ENCODE peak calls at places on chromosome 12, in five cellular contexts. M is fibroblast of lung, N is neural progenitor cell, J is tibial nerve, D is fibroblast of pulmonary artery. A is an unnamed sample.

GRCh38 chr12:116455540-116456306 is 103.5 kb upstream of the MAP1LC3B2 start:
- DNase-seq in M (peak; percentile 88), J (peak; percentile 74), N (peak; percentile 54), D (peak; percentile 99), A (no peak)

GRCh38 chr12:108307006-108307405 is 32.1 kb downstream of the CMKLR1 start:
- DNase-seq in N (no peak), D (peak; percentile 32), M (peak; percentile 54), J (no peak), A (no peak)

GRCh38 chr12:29072631-29073030 is 76.4 kb upstream of the FAR2 start:
- DNase-seq in D (no peak), J (no peak), N (peak; percentile 43), M (peak; percentile 28), A (no peak)

GRCh38 chr12:102444707-102445106 is 35.7 kb downstream of the IGF1 start:
- DNase-seq in M (no peak), D (no peak), N (no peak), J (no peak), A (no peak)

GRCh38 chr12:81896771-81897170 is 137.6 kb upstream of the PPFIA2 start:
- DNase-seq in M (peak; percentile 14), J (no peak), N (peak; percentile 25), D (no peak), A (no peak)

GRCh38 chr12:4027412-4027811 is 154.2 kb upstream of the PARP11 start:
- DNase-seq in M (no peak), J (no peak), D (no peak), N (no peak), A (no peak)

GRCh38 chr12:40012709-40013108 is 93.2 kb downstream of the SLC2A13 start:
- DNase-seq in J (no peak), D (no peak), M (no peak), N (no peak), A (no peak)

GRCh38 chr12:105783983-105784947 is 354.5 kb downstream of the NUAK1 start:
- DNase-seq in D (no peak), M (no peak), J (no peak), N (no peak), A (no peak)

GRCh38 chr12:47881826-47882427 is 22.9 kb downstream of the VDR start:
- DNase-seq in J (no peak), D (peak; percentile 98), N (no peak), M (peak; percentile 98), A (no peak)

GRCh38 chr12:110253176-110253575 is 27.9 kb upstream of the ATP2A2 start:
- DNase-seq in M (no peak), D (peak; percentile 51), N (no peak), J (peak; percentile 27), A (no peak)

GRCh38 chr12:102023343-102023930 is 38.4 kb downstream of the WASHC3 start:
- DNase-seq in M (peak; percentile 86), J (no peak), N (no peak), D (peak; percentile 52), A (no peak)

GRCh38 chr12:21559855-21560569 is 33.9 kb downstream of the SPX start:
- DNase-seq in J (no peak), D (peak; percentile 86), N (no peak), M (peak; percentile 48), A (no peak)

GRCh38 chr12:108638141-108638823 is 4.6 kb upstream of the SELPLG start:
- DNase-seq in N (peak; percentile 91), D (no peak), M (no peak), J (no peak), A (peak; percentile 79)

GRCh38 chr12:71201136-71201679 is 43.4 kb upstream of the TSPAN8 start:
- DNase-seq in N (peak; percentile 56), J (no peak), M (no peak), D (no peak), A (no peak)

GRCh38 chr12:90909069-90909676 is 45.8 kb downstream of the CCER1 start:
- DNase-seq in J (no peak), M (peak; percentile 60), D (peak; percentile 75), N (peak; percentile 65), A (no peak)

GRCh38 chr12:34604227-34604626 is 581.9 kb downstream of the ALG10 start:
- DNase-seq in D (no peak), N (no peak), M (no peak), J (no peak), A (no peak)

GRCh38 chr12:123056709-123057108 is 76.2 kb downstream of the ARL6IP4 start:
- DNase-seq in M (no peak), D (no peak), J (no peak), N (no peak), A (no peak)

GRCh38 chr12:121805800-121806555 is 2.2 kb downstream of the SETD1B start:
- DNase-seq in D (no peak), J (no peak), M (no peak), N (no peak), A (no peak)

GRCh38 chr12:62438098-62438692 is 28.4 kb upstream of the MON2 start:
- DNase-seq in N (peak; percentile 69), D (peak; percentile 76), J (no peak), M (peak; percentile 32), A (no peak)

GRCh38 chr12:77947326-77947725 is 116.6 kb downstream of the NAV3 start:
- DNase-seq in J (no peak), N (no peak), D (peak; percentile 77), M (peak; percentile 81), A (no peak)

GRCh38 chr12:106329231-106329985 is 26.9 kb downstream of the TCP11L2 start:
- DNase-seq in M (no peak), J (no peak), N (no peak), D (no peak), A (no peak)

GRCh38 chr12:127381043-127381668 is 885.8 kb upstream of the TMEM132C start:
- DNase-seq in N (peak; percentile 86), D (peak; percentile 16), M (peak; percentile 34), J (no peak), A (peak; percentile 69)

GRCh38 chr12:115979351-115979750 is 298.1 kb downstream of the MED13L start:
- DNase-seq in N (no peak), D (no peak), J (no peak), M (no peak), A (no peak)

GRCh38 chr12:40971911-40972310 is 216.2 kb upstream of the PDZRN4 start:
- DNase-seq in M (peak; percentile 21), D (no peak), J (no peak), N (no peak), A (no peak)

GRCh38 chr12:26499979-26500640 is 304.7 kb downstream of the SSPN start:
- DNase-seq in M (peak; percentile 2), J (no peak), D (no peak), N (no peak), A (no peak)

GRCh38 chr12:58502236-58502635 is 418.1 kb downstream of the LRIG3 start:
- DNase-seq in D (no peak), N (peak; percentile 85), M (peak; percentile 69), J (no peak), A (no peak)

GRCh38 chr12:49335118-49335954 is 1.7 kb downstream of the C1QL4 start:
- DNase-seq in N (no peak), J (no peak), M (no peak), D (no peak), A (no peak)

GRCh38 chr12:49334226-49334625 is 2.8 kb downstream of the C1QL4 start:
- DNase-seq in N (no peak), D (no peak), J (no peak), M (no peak), A (no peak)

GRCh38 chr12:49336645-49337584 is at the start of gene C1QL4:
- DNase-seq in M (peak; percentile 46), D (peak; percentile 61), J (peak; percentile 60), N (peak; percentile 94), A (no peak)

GRCh38 chr12:49334681-49335080 is 2.3 kb downstream of the C1QL4 start:
- DNase-seq in J (no peak), N (no peak), M (no peak), D (no peak), A (no peak)

DNA sequence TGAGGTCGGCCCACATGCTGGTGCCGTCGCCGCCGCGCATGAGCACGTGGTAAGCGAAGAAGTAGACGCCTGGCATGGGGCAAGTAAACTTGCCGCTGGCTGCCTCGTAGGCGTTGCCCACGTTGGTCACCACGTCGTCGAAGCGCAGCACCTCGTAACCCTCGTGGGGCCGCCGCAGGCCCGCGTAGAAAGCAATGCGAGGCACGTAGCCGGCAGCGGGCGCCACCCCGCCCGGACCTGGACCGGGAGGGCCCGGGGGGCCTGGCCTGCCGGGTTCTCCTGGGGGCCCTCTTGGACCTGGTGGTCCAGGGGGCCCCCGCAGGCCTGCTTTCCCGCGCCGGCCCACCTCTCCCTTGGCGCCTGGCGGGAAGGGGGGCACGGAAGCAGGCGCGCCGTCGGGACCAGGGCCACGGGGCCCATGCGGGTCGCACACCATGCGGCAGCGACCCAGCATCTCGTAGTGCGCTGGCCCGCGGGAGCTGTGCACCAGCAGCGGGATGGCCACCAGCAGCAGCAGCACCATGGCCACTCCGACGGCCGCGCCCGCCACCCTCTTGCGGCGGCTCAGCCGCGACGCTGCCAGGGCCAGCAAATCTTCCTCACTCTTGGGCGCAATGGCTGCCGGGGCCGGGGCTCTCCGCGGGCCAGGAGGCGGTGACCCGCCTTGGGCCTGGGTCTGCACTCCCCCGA is 888 bp downstream of the C1QL4 start:
- DNase-seq in N (peak; percentile 29), D (no peak), M (no peak), J (no peak), A (peak; percentile 38)
- H3K4me3 ChIP-seq in N (peak overlapping the region; percentile 40), D (no peak overlapping the region), M (no peak overlapping the region), J (no peak overlapping the region), A (no peak overlapping the region)

GRCh38 chr12:53012928-53013327 is 6.7 kb downstream of the EIF4B start:
- DNase-seq in D (no peak), J (no peak), N (no peak), M (no peak), A (no peak)

GRCh38 chr12:53010955-53011354 is 4.7 kb downstream of the EIF4B start:
- DNase-seq in J (no peak), M (no peak), N (no peak), D (no peak), A (no peak)

GRCh38 chr12:53006810-53007742 is 820 bp downstream of the EIF4B start:
- DNase-seq in J (peak; percentile 50), N (peak; percentile 88), M (peak; percentile 57), D (peak; percentile 67), A (peak; percentile 70)

GRCh38 chr12:53014709-53015108 is 8.5 kb downstream of the EIF4B start:
- DNase-seq in N (no peak), D (no peak), J (no peak), M (no peak), A (no peak)

GRCh38 chr12:53011889-53012288 is 5.6 kb downstream of the EIF4B start:
- DNase-seq in M (no peak), J (no peak), D (no peak), N (no peak), A (no peak)
- H3K4me3 ChIP-seq in M (no peak overlapping the region), J (no peak overlapping the region), D (no peak overlapping the region), N (no peak overlapping the region), A (no peak overlapping the region)

GRCh38 chr12:132146098-132146497 is 1.8 kb downstream of the NOC4L start:
- DNase-seq in J (peak; percentile 11), D (no peak), N (no peak), M (no peak), A (no peak)
- H3K4me3 ChIP-seq in J (no peak overlapping the region), D (no peak overlapping the region), N (no peak overlapping the region), M (no peak overlapping the region), A (no peak overlapping the region)

GRCh38 chr12:1575287-1575798 is 19.0 kb downstream of the FBXL14 start:
- DNase-seq in D (no peak), N (no peak), M (no peak), J (no peak), A (no peak)

GRCh38 chr12:1576410-1577240 is 17.8 kb downstream of the FBXL14 start:
- DNase-seq in M (peak; percentile 82), N (no peak), J (no peak), D (peak; percentile 81), A (no peak)

GRCh38 chr12:1573960-1574862 is 20.2 kb downstream of the FBXL14 start:
- DNase-seq in M (no peak), J (no peak), N (no peak), D (no peak), A (no peak)

GRCh38 chr12:1575799-1576401 is 18.5 kb downstream of the FBXL14 start:
- DNase-seq in M (no peak), J (no peak), D (peak; percentile 57), N (no peak), A (no peak)

GRCh38 chr12:1574863-1575254 is 19.5 kb downstream of the FBXL14 start:
- DNase-seq in D (no peak), J (no peak), N (no peak), M (no peak), A (no peak)
- H3K4me3 ChIP-seq in D (no peak overlapping the region), J (no peak overlapping the region), N (no peak overlapping the region), M (peak overlapping the region; percentile 22), A (no peak overlapping the region)